ENCODE peak calls at places on chromosomes 2 and 18, in eight cellular contexts. Z, A, V, U, I, E, H and W are unnamed samples.

GRCh38 chr2:152200101-152200500 is 24.5 kb upstream of the STAM2 start:
- DNase-seq in I (no peak), A (no peak), U (no peak), V (peak), E (no peak), H (no peak), Z (no peak), W (no peak)

GRCh38 chr2:56713161-56713676 is 529.4 kb downstream of the CCDC85A start:
- DNase-seq in E (no peak), Z (no peak), U (peak), V (peak), I (no peak), H (no peak), A (no peak), W (no peak)

GRCh38 chr2:234453216-234453615 is 43.7 kb downstream of the ARL4C start:
- DNase-seq in V (no peak), I (no peak), Z (no peak), A (no peak), E (peak), H (no peak), U (no peak), W (no peak)

GRCh38 chr2:238914648-238915015 is 66.7 kb downstream of the TWIST2 start:
- DNase-seq in Z (no peak), H (no peak), V (peak), I (no peak), E (no peak), A (no peak), U (peak), W (no peak)

GRCh38 chr2:3587432-3587831 is 7.5 kb upstream of the COLEC11 start:
- DNase-seq in E (no peak), A (no peak), H (no peak), V (no peak), I (no peak), Z (peak), U (no peak), W (no peak)

GRCh38 chr2:75055820-75056675 is 97.6 kb downstream of the POLE4 start:
- DNase-seq in A (no peak), I (no peak), Z (no peak), E (no peak), H (no peak), U (peak), V (peak), W (no peak)

GRCh38 chr2:217981084-217981730 is 21.6 kb downstream of the TNS1 start:
- DNase-seq in Z (no peak), E (no peak), U (no peak), I (peak), V (no peak), A (no peak), H (no peak), W (no peak)

GRCh38 chr2:39665811-39666488 is at the start of gene TMEM178A:
- DNase-seq in U (no peak), E (no peak), I (peak), A (peak), V (no peak), H (peak), Z (no peak), W (no peak)

GRCh38 chr2:177666408-177666807 is 273.8 kb downstream of the AGPS start:
- DNase-seq in A (no peak), V (peak), H (no peak), I (no peak), E (no peak), U (peak), Z (peak), W (no peak)

GRCh38 chr2:128313076-128313836 is 5.4 kb downstream of the HS6ST1 start:
- DNase-seq in E (peak), Z (no peak), U (peak), A (peak), H (no peak), V (peak), I (peak), W (no peak)

GRCh38 chr2:54763636-54764291 is 40.3 kb downstream of the EML6 start:
- DNase-seq in I (no peak), Z (peak), E (no peak), V (no peak), U (no peak), A (peak), H (no peak), W (no peak)

GRCh38 chr2:165970663-165971062 is 17.1 kb upstream of the TTC21B start:
- DNase-seq in V (no peak), Z (no peak), E (no peak), I (no peak), A (no peak), U (no peak), H (no peak), W (no peak)
- TF ChIP-seq CTCF in V (no peak), Z (no peak), E (no peak), I (no peak), A (no peak), U (no peak), H (no peak), W (no peak)

DNA sequence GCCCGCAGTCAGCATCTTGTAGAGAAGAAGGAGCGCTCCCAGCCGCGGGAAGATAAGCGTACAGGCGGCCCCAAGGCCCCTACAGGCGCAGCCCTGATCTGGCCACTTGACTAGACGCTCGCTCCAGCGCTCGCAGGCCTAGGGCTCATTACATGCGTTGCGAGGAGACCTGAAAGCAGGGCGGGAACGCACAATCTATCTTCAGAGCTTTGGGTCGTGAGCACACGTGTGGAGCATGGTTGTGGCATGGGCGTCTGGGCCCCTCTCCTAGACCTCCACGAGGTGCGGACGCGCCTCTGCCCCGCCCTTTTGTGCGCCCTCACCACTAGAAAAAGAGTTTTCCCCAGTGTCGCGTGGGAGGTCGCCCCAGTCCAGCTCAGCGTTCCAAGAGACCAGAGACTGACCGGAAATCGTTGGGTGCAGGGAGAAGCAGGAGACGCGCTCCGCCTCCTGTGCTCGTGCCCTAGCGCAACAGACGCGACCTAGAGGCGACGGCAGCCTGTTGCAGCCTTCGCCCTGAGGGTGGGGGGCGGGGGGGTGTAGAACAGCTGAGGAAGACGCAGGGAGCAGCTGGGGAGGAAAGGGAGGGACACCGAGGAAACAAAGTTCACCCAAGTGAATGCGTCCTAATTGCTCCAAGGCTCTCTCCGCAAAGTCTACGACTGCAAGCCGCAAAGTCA is 12.6 kb downstream of the NR4A2 start:
- DNase-seq in E (no peak), U (no peak), V (peak), H (no peak), I (peak), A (no peak), Z (peak), W (no peak)
- TF ChIP-seq CTCF in E (no peak), U (peak), V (peak), H (no peak), I (peak), A (no peak), Z (no peak), W (no peak)

GRCh38 chr18:53991805-53992204 is 232.7 kb downstream of the MBD2 start:
- DNase-seq in V (peak), I (no peak), A (no peak), Z (no peak), E (no peak), H (no peak), U (no peak), W (no peak)

GRCh38 chr18:53990485-53990884 is 234.0 kb downstream of the MBD2 start:
- DNase-seq in I (no peak), H (no peak), V (no peak), E (no peak), U (no peak), A (no peak), Z (no peak), W (no peak)

GRCh38 chr18:53997064-53997463 is 227.4 kb downstream of the MBD2 start:
- DNase-seq in Z (no peak), U (no peak), I (no peak), V (no peak), A (no peak), H (no peak), E (no peak), W (no peak)

GRCh38 chr18:53991202-53991601 is 233.3 kb downstream of the MBD2 start:
- DNase-seq in A (no peak), E (no peak), V (peak), H (no peak), I (no peak), U (no peak), Z (no peak), W (no peak)
- TF ChIP-seq CTCF in A (no peak), E (no peak), V (no peak), H (no peak), I (no peak), U (no peak), Z (no peak), W (no peak)

DNA sequence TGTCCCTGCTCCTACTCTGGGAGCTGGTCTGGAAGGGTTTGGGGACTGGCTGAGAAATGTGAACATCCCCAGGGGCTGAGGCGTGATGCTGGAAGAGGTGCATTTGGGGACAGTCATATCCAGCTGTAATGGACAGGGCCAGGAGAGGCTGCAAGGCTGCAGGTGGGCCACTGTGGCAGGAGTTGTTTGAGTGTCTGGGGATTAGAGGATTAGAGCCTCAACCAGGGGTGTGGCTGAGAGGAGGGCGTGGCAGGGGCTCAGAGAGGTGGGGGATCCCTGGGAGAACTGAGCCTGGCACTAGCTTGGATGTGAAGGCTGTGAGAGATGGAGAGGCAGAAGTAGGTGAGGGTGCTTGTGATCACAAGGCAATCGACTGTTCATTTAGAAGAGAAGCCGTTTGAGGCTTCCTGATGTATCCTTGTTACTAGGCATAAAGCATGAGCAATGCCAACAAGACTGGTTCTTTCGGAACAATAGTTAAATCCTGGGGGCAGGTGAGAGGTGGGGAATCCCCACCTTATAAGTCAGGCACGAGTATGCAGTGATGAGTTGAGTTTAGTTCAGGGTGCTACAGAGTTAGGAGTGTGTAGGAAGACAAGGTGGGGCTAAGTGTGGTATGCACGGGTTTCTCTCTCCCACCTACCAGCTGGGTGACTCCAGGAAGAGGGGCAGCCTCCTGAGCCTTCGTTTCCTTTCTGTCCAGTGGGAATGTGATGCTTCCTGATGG is 31.9 kb downstream of the SH3RF3 start:
- DNase-seq in V (no peak), E (no peak), Z (no peak), A (no peak), I (no peak), U (no peak), H (no peak), W (no peak)
- TF ChIP-seq CTCF in V (no peak), E (no peak), Z (no peak), A (no peak), I (no peak), U (no peak), H (no peak), W (no peak)

DNA sequence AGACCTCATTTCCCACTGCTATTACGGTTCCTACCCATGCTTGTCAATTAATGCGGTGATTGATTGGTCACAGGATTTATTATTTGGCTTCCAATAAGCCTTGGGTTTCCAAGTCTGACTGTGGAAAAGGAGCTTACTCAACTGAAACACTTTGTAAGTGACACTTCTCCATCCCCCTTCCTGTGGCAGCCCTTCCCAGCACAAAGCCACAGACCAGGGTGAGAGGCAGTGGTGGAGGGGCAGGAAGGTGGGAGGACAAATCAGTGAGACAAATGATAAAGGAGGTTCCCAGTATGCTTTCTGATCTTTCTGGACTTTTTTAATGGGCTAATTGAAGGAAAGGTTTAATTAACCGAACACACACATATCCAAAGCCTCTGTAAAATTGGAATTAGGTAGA is 26.8 kb upstream of the CTLA4 start:
- DNase-seq in Z (no peak), A (no peak), V (no peak), I (no peak), H (peak), E (no peak), U (no peak), W (no peak)
- TF ChIP-seq CTCF in Z (no peak), A (no peak), V (no peak), I (no peak), H (no peak), E (no peak), U (no peak), W (no peak)

DNA sequence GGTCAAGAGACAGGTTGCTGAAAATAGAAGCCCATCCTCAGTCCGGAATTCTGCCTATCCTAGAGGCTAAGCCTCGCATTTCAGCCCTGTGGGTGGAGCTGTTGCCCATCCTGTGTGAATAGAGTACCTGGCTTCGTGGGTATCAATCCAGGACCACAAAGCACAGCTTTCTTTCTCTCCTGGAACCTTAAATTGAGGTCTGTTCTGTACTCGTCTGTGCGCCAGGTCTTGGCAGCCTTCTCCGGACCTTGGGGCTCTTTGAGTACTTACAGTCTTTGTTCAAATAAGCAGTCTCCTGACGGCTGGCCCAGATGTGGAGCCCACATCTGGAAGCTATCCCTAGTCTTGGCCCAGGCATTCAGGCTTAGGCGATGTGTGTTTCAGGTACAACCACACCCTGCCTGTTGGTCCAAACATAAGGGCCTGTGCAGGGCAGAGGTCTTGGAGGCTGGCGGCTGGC is 294.3 kb downstream of the BCL2 start:
- DNase-seq in A (no peak), V (peak), E (no peak), H (peak), I (no peak), U (no peak), Z (peak), W (no peak)
- TF ChIP-seq CTCF in A (no peak), V (peak), E (no peak), H (peak), I (peak), U (peak), Z (peak), W (peak)

GRCh38 chr2:219737270-219737691 is 109.9 kb downstream of the SLC4A3 start:
- DNase-seq in I (no peak), Z (no peak), E (no peak), A (no peak), V (peak), U (peak), H (peak), W (peak)
- TF ChIP-seq CTCF in I (no peak), Z (peak), E (no peak), A (peak), V (peak), U (peak), H (peak), W (peak)